ENCODE peak calls at places on chromosomes 2 and 18, in ten cellular contexts. O, Q, F, H, V, A, J, R, Z and X are unnamed samples.

GRCh38 chr2:116499389-116499788 is 1315.1 kb upstream of the DDX18 start:
- DNase-seq in O (no peak), Q (no peak), F (no peak), H (no peak), V (no peak), A (no peak), J (no peak), R (no peak), Z (no peak), X (no peak)

GRCh38 chr2:62565309-62565908 is 59.4 kb upstream of the TMEM17 start:
- DNase-seq in O (no peak), Q (no peak), F (peak), H (no peak), V (no peak), A (no peak), J (no peak), R (no peak), Z (no peak), X (no peak)

GRCh38 chr2:120346667-120347358 is 877 bp downstream of the INHBB start:
- DNase-seq in O (no peak), Q (no peak), F (peak), H (peak), V (no peak), A (no peak), J (no peak), R (no peak), Z (no peak), X (no peak)

GRCh38 chr2:170822885-170823799 is 6.5 kb downstream of the GAD1 start:
- DNase-seq in O (no peak), Q (no peak), F (no peak), H (no peak), V (no peak), A (no peak), J (no peak), R (peak), Z (no peak), X (no peak)

GRCh38 chr2:240947176-240947575 is 41.0 kb downstream of the CROCC2 start:
- DNase-seq in O (no peak), Q (no peak), F (no peak), H (no peak), V (peak), A (peak), J (no peak), R (no peak), Z (no peak), X (no peak)

GRCh38 chr2:70596293-70596692 is 42.7 kb upstream of the TGFA start:
- DNase-seq in O (peak), Q (no peak), F (peak), H (no peak), V (no peak), A (no peak), J (no peak), R (no peak), Z (no peak), X (no peak)

GRCh38 chr2:42827647-42828486 is 35.5 kb upstream of the HAAO start:
- DNase-seq in O (peak), Q (peak), F (peak), H (peak), V (peak), A (peak), J (peak), R (peak), Z (peak), X (no peak)

GRCh38 chr2:105812180-105813044 is 67.7 kb downstream of the NCK2 start:
- DNase-seq in O (no peak), Q (no peak), F (peak), H (no peak), V (no peak), A (peak), J (no peak), R (peak), Z (no peak), X (no peak)

GRCh38 chr18:26562568-26562967 is 14.2 kb upstream of the KCTD1 start:
- DNase-seq in O (no peak), Q (no peak), F (no peak), H (no peak), V (no peak), A (no peak), J (no peak), R (no peak), Z (no peak), X (no peak)

GRCh38 chr2:110717734-110718133 is 14.6 kb upstream of the ACOXL start:
- DNase-seq in O (peak), Q (no peak), F (no peak), H (no peak), V (no peak), A (no peak), J (no peak), R (peak), Z (no peak), X (no peak)

GRCh38 chr18:78596794-78597193 is 382.8 kb upstream of the SALL3 start:
- DNase-seq in O (no peak), Q (no peak), F (no peak), H (no peak), V (no peak), A (no peak), J (no peak), R (no peak), Z (no peak), X (no peak)

GRCh38 chr2:200324362-200324761 is 17.9 kb downstream of the SPATS2L start:
- DNase-seq in O (no peak), Q (no peak), F (no peak), H (no peak), V (no peak), A (no peak), J (no peak), R (no peak), Z (no peak), X (no peak)

GRCh38 chr2:3349211-3349693 is 28.4 kb downstream of the EIPR1 start:
- DNase-seq in O (no peak), Q (no peak), F (peak), H (no peak), V (no peak), A (no peak), J (no peak), R (no peak), Z (no peak), X (peak)

GRCh38 chr18:46097853-46098615 is at the start of gene ATP5F1A:
- DNase-seq in O (peak), Q (peak), F (peak), H (no peak), V (peak), A (peak), J (peak), R (peak), Z (peak), X (peak)

GRCh38 chr2:37300578-37300977 is 24.1 kb downstream of the PRKD3 start:
- DNase-seq in O (no peak), Q (no peak), F (no peak), H (no peak), V (no peak), A (no peak), J (no peak), R (no peak), Z (no peak), X (no peak)

GRCh38 chr2:74006424-74006823 is 21.7 kb downstream of the TET3 start:
- DNase-seq in O (no peak), Q (no peak), F (no peak), H (no peak), V (no peak), A (no peak), J (no peak), R (no peak), Z (no peak), X (no peak)

GRCh38 chr2:101974663-101975062 is 17.1 kb upstream of the IL1R2 start:
- DNase-seq in O (no peak), Q (no peak), F (no peak), H (no peak), V (no peak), A (no peak), J (no peak), R (peak), Z (no peak), X (no peak)

GRCh38 chr2:131572175-131572574 is 44.5 kb downstream of the CCDC74A start:
- DNase-seq in O (no peak), Q (no peak), F (no peak), H (no peak), V (no peak), A (no peak), J (no peak), R (no peak), Z (no peak), X (no peak)

GRCh38 chr2:70663411-70663810 is 104.6 kb downstream of the ADD2 start:
- DNase-seq in O (no peak), Q (no peak), F (no peak), H (no peak), V (no peak), A (no peak), J (no peak), R (no peak), Z (no peak), X (no peak)

GRCh38 chr18:7958897-7959146 is 391.7 kb downstream of the PTPRM start:
- DNase-seq in O (no peak), Q (no peak), F (no peak), H (no peak), V (no peak), A (no peak), J (no peak), R (no peak), Z (no peak), X (no peak)

GRCh38 chr2:46803911-46804670 is 111.5 kb downstream of the MCFD2 start:
- DNase-seq in O (peak), Q (no peak), F (peak), H (peak), V (no peak), A (no peak), J (no peak), R (peak), Z (no peak), X (no peak)

GRCh38 chr2:81481994-81482368 is 1177.4 kb upstream of the LRRTM1 start:
- DNase-seq in O (no peak), Q (no peak), F (no peak), H (no peak), V (no peak), A (no peak), J (no peak), R (no peak), Z (no peak), X (no peak)

GRCh38 chr2:6793371-6793770 is 72.3 kb downstream of the CMPK2 start:
- DNase-seq in O (peak), Q (no peak), F (no peak), H (no peak), V (no peak), A (no peak), J (no peak), R (no peak), Z (no peak), X (no peak)

GRCh38 chr2:241862093-241862492 is 3.4 kb upstream of the PDCD1 start:
- DNase-seq in O (no peak), Q (no peak), F (no peak), H (no peak), V (no peak), A (no peak), J (no peak), R (peak), Z (no peak), X (no peak)

GRCh38 chr2:119201815-119202214 is 21.8 kb upstream of the STEAP3 start:
- DNase-seq in O (no peak), Q (no peak), F (no peak), H (no peak), V (no peak), A (no peak), J (no peak), R (no peak), Z (no peak), X (no peak)

GRCh38 chr2:160253440-160254296 is 53.6 kb upstream of the ITGB6 start:
- DNase-seq in O (no peak), Q (no peak), F (peak), H (no peak), V (no peak), A (no peak), J (no peak), R (no peak), Z (no peak), X (peak)

GRCh38 chr2:226703501-226703900 is 96.1 kb downstream of the IRS1 start:
- DNase-seq in O (no peak), Q (no peak), F (no peak), H (no peak), V (no peak), A (no peak), J (no peak), R (no peak), Z (no peak), X (no peak)

GRCh38 chr2:137190411-137191190 is 425.3 kb downstream of the THSD7B start:
- DNase-seq in O (no peak), Q (no peak), F (peak), H (no peak), V (no peak), A (peak), J (no peak), R (no peak), Z (no peak), X (no peak)

GRCh38 chr2:173631123-173631450 is 276.4 kb downstream of the CDCA7 start:
- DNase-seq in O (no peak), Q (no peak), F (peak), H (no peak), V (no peak), A (peak), J (no peak), R (no peak), Z (no peak), X (peak)

GRCh38 chr2:126504953-126505352 is 151.0 kb upstream of the GYPC start:
- DNase-seq in O (no peak), Q (no peak), F (no peak), H (no peak), V (no peak), A (no peak), J (no peak), R (no peak), Z (no peak), X (no peak)

GRCh38 chr2:48205137-48205798 is 299.0 kb upstream of the FBXO11 start:
- DNase-seq in O (no peak), Q (no peak), F (no peak), H (no peak), V (no peak), A (no peak), J (no peak), R (no peak), Z (no peak), X (no peak)

GRCh38 chr2:125318740-125319139 is 1293.7 kb downstream of the CNTNAP5 start:
- DNase-seq in O (no peak), Q (no peak), F (no peak), H (no peak), V (no peak), A (no peak), J (no peak), R (no peak), Z (no peak), X (no peak)

GRCh38 chr2:47226124-47227040 is 71.3 kb upstream of the STPG4 start:
- DNase-seq in O (no peak), Q (no peak), F (no peak), H (no peak), V (no peak), A (no peak), J (no peak), R (no peak), Z (no peak), X (no peak)

DNA sequence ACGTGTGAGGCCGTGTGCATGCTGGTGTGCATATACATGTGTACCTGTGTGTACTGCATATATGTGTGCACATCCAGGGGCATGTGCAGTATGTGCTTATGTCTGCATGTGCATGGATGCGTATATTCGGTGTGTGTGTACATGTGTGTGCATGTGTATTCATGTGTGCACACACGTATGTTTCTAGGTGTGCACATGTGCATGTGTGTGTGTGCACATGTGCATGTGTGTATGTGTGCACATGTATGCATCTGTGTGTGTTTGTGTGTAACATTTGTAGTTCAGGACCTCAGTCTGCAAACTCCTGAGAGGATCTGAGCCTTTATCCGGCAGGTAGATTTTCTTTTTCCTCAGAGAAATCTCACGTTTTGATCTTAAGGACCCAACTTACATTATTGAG is 201.7 kb downstream of the SNTG2 start:
- DNase-seq in O (no peak), Q (no peak), F (no peak), H (no peak), V (no peak), A (no peak), J (no peak), R (no peak), Z (no peak), X (no peak)
- TF ChIP-seq CTCF in O (no peak), Q (no peak), F (no peak), H (no peak), V (no peak), A (no peak), J (no peak), R (no peak), Z (no peak), X (no peak)

GRCh38 chr2:11493282-11493681 is 27.3 kb upstream of the E2F6 start:
- DNase-seq in O (no peak), Q (no peak), F (no peak), H (no peak), V (no peak), A (no peak), J (no peak), R (no peak), Z (no peak), X (no peak)

GRCh38 chr2:11492720-11493119 is 26.8 kb upstream of the E2F6 start:
- DNase-seq in O (no peak), Q (no peak), F (no peak), H (no peak), V (no peak), A (no peak), J (no peak), R (no peak), Z (no peak), X (no peak)

GRCh38 chr2:11491348-11491930 is 25.5 kb upstream of the E2F6 start:
- DNase-seq in O (no peak), Q (no peak), F (no peak), H (no peak), V (no peak), A (no peak), J (no peak), R (no peak), Z (no peak), X (no peak)

GRCh38 chr2:11490194-11490593 is 24.2 kb upstream of the E2F6 start:
- DNase-seq in O (no peak), Q (no peak), F (no peak), H (no peak), V (no peak), A (no peak), J (no peak), R (no peak), Z (no peak), X (no peak)

DNA sequence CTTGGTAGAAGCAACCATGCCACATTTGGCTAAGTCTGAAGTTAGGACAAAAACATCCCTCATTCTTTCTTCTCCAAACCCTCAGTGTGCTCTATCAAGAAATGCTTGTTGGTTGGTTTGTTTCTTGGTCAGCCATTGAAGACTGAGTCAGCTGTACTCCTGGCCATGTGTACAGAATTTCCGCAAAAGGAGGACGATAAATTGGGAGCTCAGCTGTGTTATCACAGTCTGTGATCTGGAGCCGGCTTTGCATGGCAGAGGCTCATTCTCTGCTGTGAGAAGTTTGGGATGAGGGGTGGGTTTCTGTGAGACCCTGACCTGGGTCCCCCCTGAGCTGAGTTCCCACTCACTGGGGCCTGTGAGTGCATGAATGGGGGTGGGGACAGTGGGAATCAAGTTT is 26.3 kb upstream of the E2F6 start:
- DNase-seq in O (no peak), Q (no peak), F (no peak), H (no peak), V (no peak), A (no peak), J (no peak), R (no peak), Z (no peak), X (no peak)
- TF ChIP-seq CTCF in O (no peak), Q (no peak), F (no peak), H (no peak), V (no peak), A (no peak), J (no peak), R (no peak), Z (no peak), X (no peak)

DNA sequence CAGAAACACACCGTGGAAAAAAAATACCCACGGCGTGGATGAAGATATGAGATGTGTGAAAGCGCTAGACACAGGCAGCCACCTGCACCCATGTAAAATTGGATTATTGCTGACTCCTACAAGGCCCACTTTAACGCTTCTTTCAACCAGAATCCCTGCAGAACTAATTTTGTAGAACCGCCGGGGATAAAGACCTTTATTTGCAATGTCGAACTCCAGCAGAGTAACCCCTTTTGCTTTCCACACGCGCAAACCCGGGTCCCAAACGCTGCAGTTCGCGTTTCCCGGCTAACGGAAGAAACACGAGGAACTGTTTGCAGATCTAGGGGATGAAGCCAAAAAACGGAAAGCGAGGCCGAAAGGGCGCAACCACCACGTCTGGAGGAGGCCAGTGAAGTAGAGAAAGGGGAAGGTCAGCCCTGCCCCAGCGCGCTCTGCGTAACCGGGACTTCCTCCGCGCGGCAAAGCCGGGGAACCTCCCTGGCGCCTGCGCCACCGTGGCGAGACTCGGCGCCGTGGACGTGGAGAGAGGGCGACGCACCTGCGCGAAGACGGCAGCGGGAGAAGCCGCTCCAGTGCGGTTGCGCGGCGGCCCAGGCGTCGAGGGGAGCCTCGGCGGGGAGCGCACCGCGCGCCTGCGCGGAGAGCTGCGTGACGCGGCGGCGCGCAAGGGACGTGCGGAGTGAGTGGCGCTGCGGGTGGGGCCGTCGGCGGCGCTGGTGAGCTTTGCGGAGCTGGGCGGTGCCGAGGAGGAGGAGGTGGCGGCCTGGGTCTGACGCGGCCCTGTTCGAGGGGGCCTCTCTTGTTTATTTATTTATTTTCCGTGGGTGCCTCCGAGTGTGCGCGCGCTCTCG is at the start of gene PPP1CB:
- DNase-seq in O (peak), Q (peak), F (peak), H (peak), V (peak), A (peak), J (peak), R (peak), Z (peak), X (peak)
- TF ChIP-seq CTCF in O (peak), Q (peak), F (peak), H (no peak), V (no peak), A (peak), J (no peak), R (peak), Z (no peak), X (peak)

GRCh38 chr2:86253424-86253823 is 54.2 kb downstream of the MRPL35 start:
- DNase-seq in O (no peak), Q (no peak), F (no peak), H (no peak), V (no peak), A (no peak), J (no peak), R (no peak), Z (no peak), X (no peak)

GRCh38 chr2:86249176-86249842 is 50.1 kb downstream of the MRPL35 start:
- DNase-seq in O (peak), Q (no peak), F (peak), H (peak), V (no peak), A (no peak), J (no peak), R (peak), Z (no peak), X (no peak)

GRCh38 chr2:86251840-86252266 is 52.6 kb downstream of the MRPL35 start:
- DNase-seq in O (no peak), Q (no peak), F (no peak), H (no peak), V (peak), A (peak), J (peak), R (no peak), Z (no peak), X (no peak)

GRCh38 chr2:86254576-86255538 is 55.6 kb downstream of the MRPL35 start:
- DNase-seq in O (no peak), Q (no peak), F (no peak), H (no peak), V (peak), A (peak), J (peak), R (no peak), Z (no peak), X (peak)

DNA sequence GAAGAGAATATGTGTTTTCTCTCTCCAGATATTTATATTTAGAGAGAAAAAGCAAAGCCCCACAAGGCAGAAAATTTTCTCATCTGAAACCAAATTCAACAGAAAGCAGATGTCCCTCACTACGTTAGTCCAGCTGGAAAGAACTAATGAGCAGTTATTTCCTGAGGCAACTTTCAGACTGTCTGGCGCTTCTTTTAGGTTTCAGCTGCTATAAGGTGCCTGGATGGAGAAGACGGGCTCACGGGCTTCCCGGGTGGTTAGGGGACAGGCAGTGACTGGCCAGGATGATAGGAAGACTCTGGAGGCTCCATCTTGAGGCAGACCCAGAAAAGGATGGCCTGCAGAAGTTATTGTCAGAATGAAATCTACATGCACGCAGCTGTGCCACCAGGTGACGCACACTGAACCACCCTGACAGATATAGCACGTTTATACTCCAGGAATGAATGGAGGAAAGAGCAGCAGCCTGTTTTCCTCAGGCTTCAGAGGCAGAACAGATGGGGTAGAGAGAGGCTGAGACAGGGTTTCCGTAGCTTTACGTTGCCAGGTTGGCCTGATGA is 50.7 kb downstream of the MRPL35 start:
- DNase-seq in O (no peak), Q (no peak), F (no peak), H (no peak), V (peak), A (no peak), J (no peak), R (no peak), Z (no peak), X (no peak)
- TF ChIP-seq CTCF in O (no peak), Q (no peak), F (peak), H (no peak), V (no peak), A (no peak), J (no peak), R (no peak), Z (no peak), X (no peak)